ENCODE peak calls at places on chromosomes 16 and 17, in nine cellular contexts. One of them, this sample, is unnamed.

GRCh38 chr17:77489898-77490265 is 349.1 kb downstream of the SEC14L1 start:
- DNase-seq in A549: no peak
- DNase-seq in bronchial epithelial cell: no peak
- DNase-seq in cardiac fibroblast: peak
- DNase-seq in osteoblast: peak
- DNase-seq in fibroblast of lung: peak
- DNase-seq in ascending aorta: peak
- DNase-seq in lung: no peak
- DNase-seq in PC-9: no peak
- DNase-seq in this sample: no peak

GRCh38 chr16:2250652-2251280 is 621 bp downstream of the ECI1 start:
- DNase-seq in A549: no peak
- DNase-seq in PC-9: peak
- DNase-seq in lung: no peak
- DNase-seq in cardiac fibroblast: peak
- DNase-seq in fibroblast of lung: no peak
- DNase-seq in bronchial epithelial cell: peak
- DNase-seq in osteoblast: no peak
- DNase-seq in ascending aorta: no peak
- DNase-seq in this sample: peak

GRCh38 chr17:62627219-62627903 is at the start of gene MRC2:
- DNase-seq in A549: peak
- DNase-seq in osteoblast: peak
- DNase-seq in cardiac fibroblast: peak
- DNase-seq in bronchial epithelial cell: peak
- DNase-seq in fibroblast of lung: peak
- DNase-seq in PC-9: peak
- DNase-seq in ascending aorta: peak
- DNase-seq in lung: peak
- DNase-seq in this sample: no peak

GRCh38 chr17:6796887-6797490 is 21.0 kb downstream of the FBXO39 start:
- DNase-seq in ascending aorta: no peak
- DNase-seq in lung: no peak
- DNase-seq in PC-9: no peak
- DNase-seq in fibroblast of lung: no peak
- DNase-seq in osteoblast: no peak
- DNase-seq in cardiac fibroblast: peak
- DNase-seq in A549: no peak
- DNase-seq in bronchial epithelial cell: peak
- DNase-seq in this sample: no peak

GRCh38 chr17:58403312-58403711 is 14.0 kb downstream of the RNF43 start:
- DNase-seq in osteoblast: no peak
- DNase-seq in PC-9: no peak
- DNase-seq in A549: no peak
- DNase-seq in lung: no peak
- DNase-seq in fibroblast of lung: no peak
- DNase-seq in bronchial epithelial cell: peak
- DNase-seq in ascending aorta: no peak
- DNase-seq in cardiac fibroblast: no peak
- DNase-seq in this sample: no peak

GRCh38 chr16:82329504-82330192 is 159.6 kb upstream of the MPHOSPH6 start:
- DNase-seq in lung: peak
- DNase-seq in PC-9: no peak
- DNase-seq in fibroblast of lung: no peak
- DNase-seq in osteoblast: no peak
- DNase-seq in A549: no peak
- DNase-seq in bronchial epithelial cell: no peak
- DNase-seq in cardiac fibroblast: no peak
- DNase-seq in ascending aorta: no peak
- DNase-seq in this sample: no peak

GRCh38 chr17:10741416-10742140 is 11.8 kb upstream of the TMEM220 start:
- DNase-seq in lung: no peak
- DNase-seq in cardiac fibroblast: no peak
- DNase-seq in osteoblast: no peak
- DNase-seq in bronchial epithelial cell: no peak
- DNase-seq in PC-9: no peak
- DNase-seq in ascending aorta: peak
- DNase-seq in A549: no peak
- DNase-seq in fibroblast of lung: no peak
- DNase-seq in this sample: no peak

GRCh38 chr17:13287226-13287625 is 269.4 kb upstream of the ELAC2 start:
- DNase-seq in fibroblast of lung: no peak
- DNase-seq in cardiac fibroblast: no peak
- DNase-seq in A549: no peak
- DNase-seq in PC-9: no peak
- DNase-seq in ascending aorta: no peak
- DNase-seq in lung: no peak
- DNase-seq in osteoblast: no peak
- DNase-seq in bronchial epithelial cell: no peak
- DNase-seq in this sample: no peak

GRCh38 chr16:21001262-21001661 is 100.7 kb downstream of the LYRM1 start:
- DNase-seq in bronchial epithelial cell: peak
- DNase-seq in osteoblast: no peak
- DNase-seq in A549: peak
- DNase-seq in lung: no peak
- DNase-seq in PC-9: no peak
- DNase-seq in fibroblast of lung: peak
- DNase-seq in ascending aorta: no peak
- DNase-seq in cardiac fibroblast: peak
- DNase-seq in this sample: no peak

GRCh38 chr17:79979841-79980215 is 55.8 kb downstream of the TBC1D16 start:
- DNase-seq in cardiac fibroblast: no peak
- DNase-seq in ascending aorta: no peak
- DNase-seq in A549: no peak
- DNase-seq in PC-9: no peak
- DNase-seq in osteoblast: peak
- DNase-seq in lung: no peak
- DNase-seq in fibroblast of lung: no peak
- DNase-seq in bronchial epithelial cell: no peak
- DNase-seq in this sample: no peak

GRCh38 chr16:67170948-67171649 is 761 bp downstream of the NOL3 start:
- DNase-seq in bronchial epithelial cell: no peak
- DNase-seq in A549: peak
- DNase-seq in fibroblast of lung: peak
- DNase-seq in cardiac fibroblast: no peak
- DNase-seq in PC-9: peak
- DNase-seq in ascending aorta: no peak
- DNase-seq in lung: no peak
- DNase-seq in osteoblast: no peak
- DNase-seq in this sample: no peak

GRCh38 chr16:49969356-49970030 is 55.5 kb upstream of the CNEP1R1 start:
- DNase-seq in PC-9: no peak
- DNase-seq in bronchial epithelial cell: no peak
- DNase-seq in ascending aorta: no peak
- DNase-seq in fibroblast of lung: peak
- DNase-seq in A549: no peak
- DNase-seq in lung: no peak
- DNase-seq in osteoblast: no peak
- DNase-seq in cardiac fibroblast: no peak
- DNase-seq in this sample: no peak

GRCh38 chr17:9234404-9234945 is 213.2 kb downstream of the NTN1 start:
- DNase-seq in fibroblast of lung: no peak
- DNase-seq in A549: no peak
- DNase-seq in PC-9: no peak
- DNase-seq in osteoblast: peak
- DNase-seq in bronchial epithelial cell: no peak
- DNase-seq in cardiac fibroblast: no peak
- DNase-seq in lung: no peak
- DNase-seq in ascending aorta: no peak
- DNase-seq in this sample: no peak

GRCh38 chr16:66369055-66369592 is 2.6 kb downstream of the CDH5 start:
- DNase-seq in fibroblast of lung: no peak
- DNase-seq in ascending aorta: no peak
- DNase-seq in lung: no peak
- DNase-seq in osteoblast: no peak
- DNase-seq in cardiac fibroblast: peak
- DNase-seq in PC-9: no peak
- DNase-seq in bronchial epithelial cell: no peak
- DNase-seq in A549: no peak
- DNase-seq in this sample: no peak

GRCh38 chr16:18938986-18939385 is 12.8 kb upstream of the SMG1 start:
- DNase-seq in cardiac fibroblast: no peak
- DNase-seq in osteoblast: no peak
- DNase-seq in fibroblast of lung: no peak
- DNase-seq in PC-9: no peak
- DNase-seq in bronchial epithelial cell: no peak
- DNase-seq in A549: no peak
- DNase-seq in lung: no peak
- DNase-seq in ascending aorta: no peak
- DNase-seq in this sample: no peak

GRCh38 chr16:18945233-18945632 is 19.0 kb upstream of the SMG1 start:
- DNase-seq in bronchial epithelial cell: no peak
- DNase-seq in ascending aorta: no peak
- DNase-seq in lung: no peak
- DNase-seq in cardiac fibroblast: no peak
- DNase-seq in osteoblast: no peak
- DNase-seq in A549: no peak
- DNase-seq in PC-9: no peak
- DNase-seq in fibroblast of lung: no peak
- DNase-seq in this sample: no peak

GRCh38 chr16:18942069-18942468 is 15.9 kb upstream of the SMG1 start:
- DNase-seq in cardiac fibroblast: no peak
- DNase-seq in fibroblast of lung: no peak
- DNase-seq in bronchial epithelial cell: no peak
- DNase-seq in osteoblast: no peak
- DNase-seq in ascending aorta: no peak
- DNase-seq in A549: no peak
- DNase-seq in PC-9: no peak
- DNase-seq in lung: no peak
- DNase-seq in this sample: no peak

GRCh38 chr16:18941471-18941870 is 15.3 kb upstream of the SMG1 start:
- DNase-seq in bronchial epithelial cell: no peak
- DNase-seq in PC-9: no peak
- DNase-seq in lung: no peak
- DNase-seq in cardiac fibroblast: no peak
- DNase-seq in A549: no peak
- DNase-seq in fibroblast of lung: no peak
- DNase-seq in osteoblast: no peak
- DNase-seq in ascending aorta: no peak
- DNase-seq in this sample: no peak

DNA sequence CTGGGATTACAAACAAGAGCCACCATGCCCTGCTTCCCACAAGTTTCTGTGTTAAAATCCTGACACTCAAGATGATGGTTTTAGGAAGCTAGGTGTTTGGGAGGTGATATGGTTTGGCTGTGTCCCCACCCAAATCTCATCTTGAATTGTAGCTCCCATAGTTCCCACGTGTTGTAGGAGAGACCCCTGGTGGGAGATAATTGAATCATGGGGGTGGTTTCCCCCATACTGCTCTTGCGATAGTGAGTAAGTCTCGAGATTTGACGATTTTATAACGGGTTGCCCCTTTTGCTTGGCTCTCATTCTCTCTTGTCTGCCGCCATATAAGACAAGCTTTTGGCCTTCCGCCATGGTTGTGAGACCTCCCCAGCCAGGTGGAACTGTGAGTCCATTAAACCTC is 17.2 kb upstream of the SMG1 start:
- DNase-seq in fibroblast of lung: no peak
- DNase-seq in osteoblast: no peak
- DNase-seq in lung: no peak
- DNase-seq in ascending aorta: no peak
- DNase-seq in cardiac fibroblast: no peak
- DNase-seq in A549: no peak
- DNase-seq in PC-9: no peak
- DNase-seq in bronchial epithelial cell: no peak
- DNase-seq in this sample: no peak
- TF ChIP-seq CTCF in fibroblast of lung: no peak
- TF ChIP-seq CTCF in osteoblast: no peak
- TF ChIP-seq CTCF in lung: no peak
- TF ChIP-seq CTCF in ascending aorta: no peak
- TF ChIP-seq CTCF in cardiac fibroblast: no peak
- TF ChIP-seq CTCF in A549: no peak
- TF ChIP-seq CTCF in PC-9: no peak
- TF ChIP-seq CTCF in bronchial epithelial cell: no peak
- TF ChIP-seq CTCF in this sample: no peak

GRCh38 chr16:80802129-80802528 is 2.3 kb downstream of the CDYL2 start:
- DNase-seq in fibroblast of lung: no peak
- DNase-seq in bronchial epithelial cell: no peak
- DNase-seq in lung: no peak
- DNase-seq in A549: no peak
- DNase-seq in cardiac fibroblast: no peak
- DNase-seq in PC-9: no peak
- DNase-seq in osteoblast: no peak
- DNase-seq in ascending aorta: no peak
- DNase-seq in this sample: no peak

GRCh38 chr16:80803341-80804060 is 897 bp downstream of the CDYL2 start:
- DNase-seq in PC-9: no peak
- DNase-seq in cardiac fibroblast: peak
- DNase-seq in osteoblast: peak
- DNase-seq in ascending aorta: no peak
- DNase-seq in fibroblast of lung: peak
- DNase-seq in bronchial epithelial cell: no peak
- DNase-seq in lung: peak
- DNase-seq in A549: no peak
- DNase-seq in this sample: no peak

GRCh38 chr16:80804451-80805383 is at the start of gene CDYL2:
- DNase-seq in ascending aorta: no peak
- DNase-seq in bronchial epithelial cell: peak
- DNase-seq in PC-9: no peak
- DNase-seq in cardiac fibroblast: peak
- DNase-seq in osteoblast: peak
- DNase-seq in A549: peak
- DNase-seq in lung: peak
- DNase-seq in fibroblast of lung: peak
- DNase-seq in this sample: no peak

GRCh38 chr16:80802902-80803301 is 1.5 kb downstream of the CDYL2 start:
- DNase-seq in bronchial epithelial cell: no peak
- DNase-seq in cardiac fibroblast: no peak
- DNase-seq in osteoblast: no peak
- DNase-seq in ascending aorta: no peak
- DNase-seq in A549: no peak
- DNase-seq in lung: no peak
- DNase-seq in PC-9: no peak
- DNase-seq in fibroblast of lung: no peak
- DNase-seq in this sample: no peak

GRCh38 chr16:80804061-80804450 is 342 bp downstream of the CDYL2 start:
- DNase-seq in A549: no peak
- DNase-seq in bronchial epithelial cell: no peak
- DNase-seq in cardiac fibroblast: peak
- DNase-seq in lung: peak
- DNase-seq in PC-9: no peak
- DNase-seq in osteoblast: peak
- DNase-seq in ascending aorta: peak
- DNase-seq in fibroblast of lung: peak
- DNase-seq in this sample: no peak
- H3K4me3 ChIP-seq in A549: peak
- H3K4me3 ChIP-seq in bronchial epithelial cell: peak
- H3K4me3 ChIP-seq in cardiac fibroblast: peak
- H3K4me3 ChIP-seq in lung: peak
- H3K4me3 ChIP-seq in PC-9: no peak
- H3K4me3 ChIP-seq in osteoblast: peak
- H3K4me3 ChIP-seq in ascending aorta: peak
- H3K4me3 ChIP-seq in fibroblast of lung: peak
- H3K4me3 ChIP-seq in this sample: peak

GRCh38 chr17:21214015-21214776 is at the start of gene TMEM11:
- DNase-seq in A549: peak
- DNase-seq in PC-9: peak
- DNase-seq in bronchial epithelial cell: peak
- DNase-seq in lung: peak
- DNase-seq in fibroblast of lung: peak
- DNase-seq in osteoblast: peak
- DNase-seq in cardiac fibroblast: peak
- DNase-seq in ascending aorta: peak
- DNase-seq in this sample: peak
- TF ChIP-seq CTCF in A549: peak
- TF ChIP-seq CTCF in PC-9: no peak
- TF ChIP-seq CTCF in bronchial epithelial cell: peak
- TF ChIP-seq CTCF in lung: no peak
- TF ChIP-seq CTCF in fibroblast of lung: no peak
- TF ChIP-seq CTCF in osteoblast: no peak
- TF ChIP-seq CTCF in cardiac fibroblast: no peak
- TF ChIP-seq CTCF in ascending aorta: peak
- TF ChIP-seq CTCF in this sample: peak

GRCh38 chr17:81803728-81804558 is at the start of gene GCGR:
- DNase-seq in A549: no peak
- DNase-seq in fibroblast of lung: no peak
- DNase-seq in ascending aorta: no peak
- DNase-seq in bronchial epithelial cell: no peak
- DNase-seq in PC-9: no peak
- DNase-seq in lung: no peak
- DNase-seq in osteoblast: no peak
- DNase-seq in cardiac fibroblast: no peak
- DNase-seq in this sample: no peak
- H3K4me3 ChIP-seq in A549: peak
- H3K4me3 ChIP-seq in fibroblast of lung: no peak
- H3K4me3 ChIP-seq in ascending aorta: peak
- H3K4me3 ChIP-seq in bronchial epithelial cell: no peak
- H3K4me3 ChIP-seq in PC-9: no peak
- H3K4me3 ChIP-seq in lung: no peak
- H3K4me3 ChIP-seq in osteoblast: no peak
- H3K4me3 ChIP-seq in cardiac fibroblast: no peak
- H3K4me3 ChIP-seq in this sample: no peak